ENCODE peak calls at places on chromosomes 7 and 10, in four cellular contexts. B is esophagus squamous epithelium, I is ovary, M is body of pancreas. A is an unnamed sample.

GRCh38 chr7:2049782-2050510 is 182.8 kb downstream of the MAD1L1 start:
- DNase-seq in B (no peak), I (no peak), M (no peak), A (no peak)

GRCh38 chr10:26468291-26468690 is 30.1 kb downstream of the APBB1IP start:
- DNase-seq in B (no peak), I (no peak), M (no peak), A (no peak)

GRCh38 chr7:30159698-30160143 is 24.9 kb downstream of the MTURN start:
- DNase-seq in B (no peak), I (no peak), M (peak; percentile 34), A (peak; percentile 56)

GRCh38 chr10:113880236-113880635 is 25.8 kb downstream of the NHLRC2 start:
- DNase-seq in B (no peak), I (no peak), M (no peak), A (no peak)

GRCh38 chr10:74529205-74529604 is 297.2 kb upstream of the KAT6B start:
- DNase-seq in B (no peak), I (no peak), M (no peak), A (no peak)

GRCh38 chr7:125670926-125671572 is 741.4 kb upstream of the POT1 start:
- DNase-seq in B (no peak), I (no peak), M (no peak), A (no peak)

GRCh38 chr7:111750168-111750715 is 187.9 kb upstream of the IMMP2L start:
- DNase-seq in B (no peak), I (no peak), M (no peak), A (no peak)

GRCh38 chr7:100860702-100861615 is 6.2 kb upstream of the TRIP6 start:
- DNase-seq in B (no peak), I (no peak), M (no peak), A (no peak)

GRCh38 chr10:21954132-21954531 is 49.4 kb downstream of the DNAJC1 start:
- DNase-seq in B (no peak), I (no peak), M (no peak), A (no peak)

GRCh38 chr7:111076205-111076604 is 14.7 kb upstream of the LRRN3 start:
- DNase-seq in B (no peak), I (no peak), M (no peak), A (no peak)

GRCh38 chr7:95845007-95845406 is 72.7 kb downstream of the DYNC1I1 start:
- DNase-seq in B (no peak), I (no peak), M (no peak), A (no peak)

GRCh38 chr7:159017741-159018140 is 126.9 kb downstream of the VIPR2 start:
- DNase-seq in B (no peak), I (no peak), M (no peak), A (no peak)

GRCh38 chr7:30171753-30172447 is 37.1 kb downstream of the MTURN start:
- DNase-seq in B (no peak), I (no peak), M (no peak), A (no peak)

GRCh38 chr10:132063432-132063831 is 2.3 kb upstream of the JAKMIP3 start:
- DNase-seq in B (no peak), I (no peak), M (no peak), A (no peak)

GRCh38 chr7:155815332-155816191 is 3.3 kb upstream of the SHH start:
- DNase-seq in B (no peak), I (no peak), M (peak; percentile 54), A (peak; percentile 76)

GRCh38 chr7:97004931-97005763 is at the start of gene DLX6:
- DNase-seq in B (no peak), I (peak; percentile 79), M (no peak), A (no peak)

GRCh38 chr7:108448777-108449576 is 7.3 kb downstream of the NRCAM start:
- DNase-seq in B (no peak), I (no peak), M (no peak), A (no peak)

GRCh38 chr7:1725199-1725701 is 55.2 kb downstream of the ELFN1 start:
- DNase-seq in B (no peak), I (no peak), M (peak; percentile 71), A (peak; percentile 45)

GRCh38 chr7:113283861-113284260 is 165.5 kb upstream of the SMIM30 start:
- DNase-seq in B (no peak), I (no peak), M (no peak), A (no peak)

GRCh38 chr10:14605231-14605925 is 169.3 kb downstream of the FAM107B start:
- DNase-seq in B (no peak), I (no peak), M (no peak), A (no peak)
- TF ChIP-seq POLR2A in B (no peak), I (no peak), M (no peak), A (no peak)

DNA sequence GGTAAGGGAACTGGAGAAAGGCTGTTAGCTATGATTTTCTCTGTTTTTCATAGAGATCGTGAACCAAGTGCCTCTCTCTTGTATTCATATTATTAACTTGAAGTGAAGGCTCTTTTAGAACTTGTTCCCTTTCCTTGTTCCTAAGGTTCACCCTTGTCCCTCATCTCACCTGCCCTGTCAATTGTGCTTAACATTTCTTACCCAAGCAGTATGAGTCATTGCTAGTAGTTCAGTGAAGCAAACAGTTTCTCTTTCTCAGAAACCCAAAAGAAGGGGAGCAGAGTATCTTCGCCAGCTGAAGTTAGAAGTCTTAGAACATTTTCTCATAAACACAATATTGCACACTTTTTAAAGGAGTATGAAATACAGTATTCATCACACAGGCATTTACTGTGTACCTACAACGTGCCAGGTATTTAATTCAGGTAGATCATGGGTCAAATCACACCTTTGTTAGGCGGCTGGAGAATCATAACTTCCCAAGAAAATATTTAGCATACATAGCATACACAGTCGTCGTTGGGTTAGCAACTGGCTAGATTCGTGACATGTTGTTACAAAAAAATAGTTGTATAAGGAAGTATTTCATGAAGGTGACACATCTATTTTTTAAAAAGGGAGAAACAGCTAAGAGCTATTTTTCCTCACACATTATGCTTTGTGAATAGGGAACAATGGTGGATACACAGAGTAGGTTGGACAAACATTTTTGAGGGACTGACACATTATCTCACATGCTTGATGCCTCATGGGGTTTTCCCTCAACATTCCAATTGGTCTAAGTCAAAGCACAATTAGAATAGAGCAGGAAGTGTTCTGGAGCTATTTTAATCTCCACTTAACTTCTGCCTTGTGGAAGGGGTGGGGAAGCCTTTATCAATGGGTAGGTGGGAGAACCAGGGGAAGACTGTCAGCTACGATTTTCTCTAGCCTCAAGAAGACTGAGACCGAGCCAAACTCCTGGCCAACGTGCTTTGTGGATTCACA is 13.2 kb downstream of the HDAC9 start:
- DNase-seq in B (no peak), I (no peak), M (no peak), A (no peak)
- TF ChIP-seq POLR2A in B (no peak), I (no peak), M (peak; percentile 30), A (no peak)

GRCh38 chr7:13989138-13989943 is at the start of gene ETV1:
- DNase-seq in B (no peak), I (peak; percentile 17), M (peak; percentile 26), A (peak; percentile 42)
- TF ChIP-seq POLR2A in B (no peak), I (no peak), M (peak; percentile 17), A (no peak)

DNA sequence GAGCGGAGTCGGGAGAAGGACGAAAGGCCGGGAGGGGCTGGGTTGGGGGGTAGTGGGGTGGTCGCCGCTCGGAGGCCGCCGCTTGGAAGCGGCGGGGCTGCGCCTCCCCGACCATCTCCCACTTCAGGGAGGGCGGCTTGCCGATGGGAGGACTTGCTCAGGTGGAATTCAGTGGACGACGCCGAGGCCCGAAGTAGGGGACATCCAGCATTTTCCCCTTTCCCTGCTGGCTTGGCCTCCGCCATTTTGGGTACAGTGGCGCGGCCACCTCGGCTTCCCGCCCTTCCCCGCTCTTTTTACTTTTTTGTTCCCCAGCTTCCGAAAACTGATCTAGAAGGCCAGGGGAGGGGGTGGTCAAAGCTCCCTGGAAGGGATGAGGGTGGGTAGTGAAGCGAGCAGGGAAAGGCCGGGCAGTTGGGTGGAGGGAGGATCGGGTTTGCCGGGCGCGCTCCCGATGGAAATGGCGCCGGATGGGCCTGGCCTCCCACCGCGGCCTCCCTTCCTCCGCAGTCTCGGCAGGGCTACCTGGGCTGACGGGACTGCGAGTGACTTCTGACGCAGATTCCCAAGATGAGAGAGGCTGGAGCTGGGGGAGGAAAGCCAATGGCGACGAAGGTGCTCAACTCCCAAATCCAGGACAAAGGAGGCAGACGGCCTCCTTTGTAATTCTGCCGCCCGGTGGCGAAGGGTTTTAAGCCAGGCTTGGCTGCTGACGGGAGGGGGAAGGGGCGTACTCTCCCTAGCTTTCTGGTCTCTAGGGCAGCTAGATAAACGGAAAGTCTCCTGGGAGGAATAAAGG is at the start of gene PBLD:
- DNase-seq in B (no peak), I (peak; percentile 77), M (peak; percentile 75), A (peak; percentile 73)
- TF ChIP-seq POLR2A in B (peak; percentile 21), I (peak; percentile 74), M (peak; percentile 85), A (no peak)

DNA sequence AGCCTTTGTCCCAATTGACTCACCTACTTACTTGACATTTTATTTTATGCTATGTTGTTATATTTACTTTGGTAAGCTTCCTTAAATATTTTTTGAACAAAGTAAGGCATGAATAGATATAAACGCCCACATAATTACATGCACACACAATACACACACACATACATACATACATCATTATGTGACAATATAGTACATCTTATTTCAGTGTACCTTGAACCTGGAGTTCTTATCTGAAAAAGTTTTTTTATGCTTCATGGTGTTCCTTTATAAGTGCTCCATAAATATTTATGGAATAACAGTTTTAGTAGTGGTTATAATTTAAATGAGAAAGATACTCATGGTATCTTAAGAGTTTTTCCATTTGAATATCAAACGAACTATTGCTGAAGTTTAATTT is 102.8 kb upstream of the MTPN start:
- DNase-seq in B (no peak), I (no peak), M (no peak), A (no peak)
- TF ChIP-seq POLR2A in B (no peak), I (no peak), M (no peak), A (no peak)

GRCh38 chr7:27129729-27130539 is 623 bp downstream of the HOXA4 start:
- DNase-seq in B (no peak), I (no peak), M (no peak), A (no peak)
- TF ChIP-seq POLR2A in B (no peak), I (no peak), M (no peak), A (no peak)

A was measured in stomach.